ENCODE peak calls at places on chromosome 15, in six cellular contexts. U is Panc1, F is colonic mucosa, T is ovary, P is H9, N is right cardiac atrium. X is an unnamed sample.

GRCh38 chr15:75024102-75024636 is 779 bp downstream of the PPCDC start:
- DNase-seq in U (no peak), F (no peak), T (no peak), P (no peak), N (peak; percentile 48), X (no peak)

GRCh38 chr15:99153026-99153535 is 48.2 kb downstream of the SYNM start:
- DNase-seq in U (no peak), F (no peak), T (no peak), P (peak; percentile 6), N (no peak), X (no peak)

GRCh38 chr15:49134683-49135341 is 20.6 kb downstream of the COPS2 start:
- DNase-seq in U (no peak), F (no peak), T (no peak), P (no peak), N (no peak), X (no peak)

GRCh38 chr15:87527416-87527815 is 729.1 kb downstream of the NTRK3 start:
- DNase-seq in U (no peak), F (no peak), T (no peak), P (peak; percentile 45), N (no peak), X (no peak)

GRCh38 chr15:94584833-94585244 is 353.5 kb downstream of the MCTP2 start:
- DNase-seq in U (no peak), F (no peak), T (peak; percentile 29), P (no peak), N (no peak), X (no peak)

GRCh38 chr15:67897646-67898045 is 57.8 kb upstream of the RNU6-1 start:
- DNase-seq in U (no peak), F (no peak), T (no peak), P (no peak), N (no peak), X (no peak)

GRCh38 chr15:99057020-99057419 is 47.9 kb upstream of the SYNM start:
- DNase-seq in U (no peak), F (no peak), T (no peak), P (peak; percentile 56), N (no peak), X (no peak)

GRCh38 chr15:29822685-29823459 is 604 bp upstream of the TJP1 start:
- DNase-seq in U (no peak), F (peak; percentile 77), T (no peak), P (no peak), N (peak; percentile 88), X (no peak)

GRCh38 chr15:90829942-90830440 is 38.4 kb upstream of the FURIN start:
- DNase-seq in U (no peak), F (no peak), T (no peak), P (no peak), N (no peak), X (no peak)

GRCh38 chr15:80207887-80208286 is 44.1 kb downstream of the CTXND1 start:
- DNase-seq in U (no peak), F (no peak), T (no peak), P (no peak), N (no peak), X (no peak)

GRCh38 chr15:25347707-25348106 is 91.1 kb downstream of the UBE3A start:
- DNase-seq in U (no peak), F (no peak), T (no peak), P (no peak), N (no peak), X (no peak)

DNA sequence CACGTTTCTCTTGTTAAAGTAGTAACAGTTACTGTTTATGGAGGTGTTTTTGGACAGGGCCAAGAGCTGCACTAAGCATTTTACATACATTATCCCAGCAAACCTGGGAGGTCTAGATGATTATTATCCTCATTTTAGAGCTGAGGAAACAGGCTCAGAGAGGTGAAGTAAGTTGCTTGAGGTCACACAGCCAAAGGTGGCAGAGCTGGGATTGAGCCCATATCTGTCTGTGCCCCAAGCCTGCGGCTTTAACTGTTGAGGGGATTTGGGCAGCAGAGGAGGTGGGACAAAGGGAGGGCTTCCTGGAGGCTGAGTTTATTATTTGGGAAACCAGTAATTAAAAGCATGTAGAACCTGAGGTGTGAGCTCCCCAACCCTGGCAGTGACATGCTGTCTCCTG is 9.2 kb downstream of the SMAD6 start:
- DNase-seq in U (no peak), F (no peak), T (no peak), P (no peak), N (no peak), X (no peak)
- H3K4me1 ChIP-seq in U (peaks cover 74% of the 10 kb centered on the region), F (no peaks in the 10 kb centered on the region), T (peaks cover 30% of the 10 kb centered on the region), P (no peaks in the 10 kb centered on the region), N (peaks cover 36% of the 10 kb centered on the region), X (peaks cover 1% of the 10 kb centered on the region)

GRCh38 chr15:31803388-31803884 is 226.9 kb upstream of the CHRNA7 start:
- DNase-seq in U (no peak), F (no peak), T (no peak), P (no peak), N (no peak), X (no peak)
- H3K4me1 ChIP-seq in U (no peaks in the 10 kb centered on the region), F (no peaks in the 10 kb centered on the region), T (no peaks in the 10 kb centered on the region), P (no peaks in the 10 kb centered on the region), N (no peaks in the 10 kb centered on the region), X (no peaks in the 10 kb centered on the region)

GRCh38 chr15:42360535-42361112 is 1.3 kb downstream of the CAPN3 start:
- DNase-seq in U (no peak), F (no peak), T (no peak), P (no peak), N (no peak), X (no peak)

GRCh38 chr15:42363942-42364341 is 4.6 kb downstream of the CAPN3 start:
- DNase-seq in U (no peak), F (no peak), T (no peak), P (no peak), N (no peak), X (no peak)

GRCh38 chr15:42366151-42366550 is 6.8 kb downstream of the CAPN3 start:
- DNase-seq in U (no peak), F (no peak), T (no peak), P (no peak), N (no peak), X (no peak)

GRCh38 chr15:42364529-42364928 is 5.2 kb downstream of the CAPN3 start:
- DNase-seq in U (no peak), F (peak; percentile 27), T (peak; percentile 28), P (no peak), N (peak; percentile 62), X (no peak)

DNA sequence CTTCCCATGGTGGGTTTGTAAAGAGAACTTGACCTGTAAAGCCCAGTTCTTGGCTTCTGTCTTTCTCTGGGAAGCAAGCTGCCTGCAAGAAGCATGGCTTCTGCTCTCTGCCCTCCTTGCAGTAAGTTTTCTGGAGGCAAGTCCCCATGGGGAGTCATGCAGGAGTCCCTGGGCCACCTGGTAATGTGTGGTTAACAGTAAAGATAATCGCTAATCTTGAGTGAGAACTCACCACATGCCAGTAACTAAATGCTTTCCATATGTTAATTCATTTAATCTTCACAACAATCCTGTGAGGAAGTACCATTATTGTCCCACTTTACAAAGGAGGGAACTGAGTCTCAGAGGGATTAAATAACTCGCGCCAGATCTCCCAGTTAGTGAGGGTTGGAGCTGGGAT is 4.2 kb downstream of the CAPN3 start:
- DNase-seq in U (no peak), F (no peak), T (no peak), P (peak; percentile 46), N (no peak), X (no peak)
- H3K4me1 ChIP-seq in U (no peaks in the 10 kb centered on the region), F (no peaks in the 10 kb centered on the region), T (no peaks in the 10 kb centered on the region), P (peaks cover 14% of the 10 kb centered on the region), N (no peaks in the 10 kb centered on the region), X (peaks cover 5% of the 10 kb centered on the region)

DNA sequence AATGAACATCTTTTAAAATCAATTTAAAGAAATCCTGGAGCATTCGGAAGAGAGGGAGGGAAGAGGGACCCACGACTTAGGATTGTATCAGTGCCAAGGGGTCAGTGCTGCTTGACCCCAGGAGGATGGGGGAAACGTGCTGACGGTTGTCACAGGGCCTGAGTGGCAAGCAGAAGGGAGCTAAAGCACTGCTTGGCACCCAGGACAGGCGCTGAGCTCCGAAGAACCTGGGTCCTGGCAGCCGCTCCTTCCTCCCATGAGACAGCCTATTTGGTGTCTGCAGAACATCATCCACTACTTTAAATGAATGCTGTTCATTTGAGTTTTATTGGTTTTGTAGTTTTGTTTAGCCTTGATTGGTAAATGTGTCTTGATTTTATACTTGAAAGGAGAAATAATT is 54.5 kb downstream of the RGMA start:
- DNase-seq in U (no peak), F (no peak), T (no peak), P (no peak), N (no peak), X (no peak)
- H3K4me1 ChIP-seq in U (peaks cover 12% of the 10 kb centered on the region), F (no peaks in the 10 kb centered on the region), T (peaks cover 5% of the 10 kb centered on the region), P (no peaks in the 10 kb centered on the region), N (peaks cover 3% of the 10 kb centered on the region), X (no peaks in the 10 kb centered on the region)

GRCh38 chr15:101445562-101446526 is 43.7 kb downstream of the PCSK6 start:
- DNase-seq in U (peak; percentile 92), F (no peak), T (no peak), P (no peak), N (peak; percentile 87), X (no peak)

GRCh38 chr15:101445109-101445508 is 44.4 kb downstream of the PCSK6 start:
- DNase-seq in U (no peak), F (no peak), T (no peak), P (no peak), N (no peak), X (no peak)

GRCh38 chr15:101441706-101442105 is 47.8 kb downstream of the PCSK6 start:
- DNase-seq in U (no peak), F (no peak), T (no peak), P (no peak), N (no peak), X (no peak)

GRCh38 chr15:101442272-101442671 is 47.2 kb downstream of the PCSK6 start:
- DNase-seq in U (no peak), F (no peak), T (no peak), P (no peak), N (no peak), X (no peak)

GRCh38 chr15:101444015-101444414 is 45.5 kb downstream of the PCSK6 start:
- DNase-seq in U (no peak), F (no peak), T (no peak), P (no peak), N (no peak), X (no peak)
- H3K4me1 ChIP-seq in U (peaks cover 15% of the 10 kb centered on the region), F (no peaks in the 10 kb centered on the region), T (peaks cover 3% of the 10 kb centered on the region), P (peaks cover 3% of the 10 kb centered on the region), N (peaks cover 5% of the 10 kb centered on the region), X (no peaks in the 10 kb centered on the region)

DNA sequence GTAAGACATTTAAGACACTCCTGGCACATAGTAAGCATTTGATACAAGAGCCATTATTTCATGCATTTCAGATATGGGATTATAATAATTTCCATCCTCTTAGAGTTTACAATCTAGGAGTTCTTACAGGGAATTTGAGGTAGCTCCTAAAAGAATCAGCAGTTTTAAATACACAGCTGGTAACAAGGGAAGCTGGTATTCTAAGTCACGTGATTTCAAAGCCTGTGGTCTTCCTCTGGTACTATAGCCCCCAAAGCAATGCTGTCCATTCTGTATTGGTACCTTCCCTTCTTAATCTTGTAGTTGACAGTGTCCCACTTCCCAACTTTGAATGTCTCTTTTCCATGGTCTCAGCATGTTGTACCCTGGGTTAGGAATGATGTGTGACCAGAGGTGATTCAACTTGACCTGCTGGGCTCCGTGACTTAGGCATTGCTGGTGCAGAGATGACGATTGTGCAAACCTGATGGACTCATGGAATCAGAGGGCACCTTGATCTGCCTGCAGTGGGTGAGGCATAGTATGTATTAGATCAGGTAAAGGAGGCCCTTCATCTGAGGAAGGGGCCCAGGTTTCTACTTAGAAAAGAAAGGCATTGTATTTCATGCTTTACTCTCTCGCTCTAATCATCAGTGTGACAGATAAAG is 122.9 kb downstream of the AKAP13 start:
- DNase-seq in U (no peak), F (no peak), T (no peak), P (no peak), N (no peak), X (no peak)
- H3K4me1 ChIP-seq in U (peaks cover 15% of the 10 kb centered on the region), F (no peaks in the 10 kb centered on the region), T (peaks cover 5% of the 10 kb centered on the region), P (peaks cover 2% of the 10 kb centered on the region), N (peaks cover 8% of the 10 kb centered on the region), X (peaks cover 5% of the 10 kb centered on the region)